ENCODE peak calls at places on chromosomes 12 and 14, in six cellular contexts. H is HEK293T; A is H7; J is HFFc6; Z is activated CD8-positive, alpha-beta memory T cell treated with anti-CD3 and anti-CD28 coated beads, Interleukin-2, amount 50 U/mL, for 48 hours; O is neural progenitor cell. M is an unnamed sample.

GRCh38 chr12:112386726-112387125 is 4.5 kb upstream of the HECTD4 start:
- DNase-seq in A (no peak), H (no peak), Z (no peak), J (no peak), O (no peak), M (no peak)

GRCh38 chr12:57744777-57745484 is at the start of gene TSPAN31:
- DNase-seq in J (peak), A (peak), Z (peak), O (peak), H (peak), M (peak)

GRCh38 chr14:92693998-92694780 is 54.2 kb downstream of the LGMN start:
- DNase-seq in O (no peak), H (no peak), Z (no peak), J (no peak), A (no peak), M (no peak)

GRCh38 chr12:16076553-16076952 is 165.4 kb downstream of the DERA start:
- DNase-seq in H (peak), J (no peak), O (peak), Z (no peak), A (peak), M (peak)

GRCh38 chr12:68608191-68608590 is 2.5 kb upstream of the RAP1B start:
- DNase-seq in J (no peak), O (no peak), H (no peak), A (no peak), Z (no peak), M (no peak)

GRCh38 chr12:6124411-6125151 is at the start of gene VWF:
- DNase-seq in J (no peak), A (no peak), H (no peak), O (peak), Z (no peak), M (no peak)

GRCh38 chr14:72495668-72496067 is 398.2 kb downstream of the DPF3 start:
- DNase-seq in J (no peak), A (no peak), O (no peak), H (no peak), Z (no peak), M (no peak)

GRCh38 chr14:50452979-50453705 is 56.5 kb upstream of the CDKL1 start:
- DNase-seq in Z (no peak), O (no peak), H (no peak), J (peak), A (no peak), M (no peak)

GRCh38 chr12:86712425-86712843 is 456.2 kb upstream of the MGAT4C start:
- DNase-seq in O (no peak), A (no peak), H (peak), Z (no peak), J (peak), M (no peak)

GRCh38 chr12:21650997-21651396 is 6.6 kb downstream of the LDHB start:
- DNase-seq in Z (no peak), J (no peak), A (no peak), O (no peak), H (no peak), M (no peak)

GRCh38 chr14:89351958-89352404 is 65.1 kb downstream of the FOXN3 start:
- DNase-seq in H (no peak), J (no peak), Z (no peak), A (no peak), O (no peak), M (no peak)

GRCh38 chr12:47023311-47023710 is 56.1 kb upstream of the PCED1B start:
- DNase-seq in Z (no peak), H (no peak), J (no peak), O (no peak), A (no peak), M (no peak)

GRCh38 chr14:104841730-104842129 is 23.3 kb upstream of the CEP170B start:
- DNase-seq in A (no peak), J (no peak), O (no peak), H (no peak), Z (no peak), M (no peak)

GRCh38 chr12:112843272-112843671 is 51.7 kb downstream of the RPH3A start:
- DNase-seq in Z (no peak), H (no peak), J (no peak), O (no peak), A (no peak), M (no peak)

GRCh38 chr14:67311868-67312267 is 47.7 kb downstream of the ATP6V1D start:
- DNase-seq in J (no peak), Z (no peak), A (no peak), O (no peak), H (no peak), M (no peak)